ENCODE peak calls at places on chromosomes 12 and 14, in eight cellular contexts. L is omental fat pad; E is CD8-positive, alpha-beta T cell; J is endothelial cell; T is ascending aorta; D is AG09319; Q is GM12864; U is astrocyte of the spinal cord. O is an unnamed sample.

GRCh38 chr12:45208604-45209487 is 7.0 kb upstream of the ANO6 start:
- DNase-seq in L (no peak), E (no peak), J (no peak), T (no peak), D (no peak), Q (no peak), U (peak; percentile 64), O (no peak)

GRCh38 chr12:118103231-118103600 is 595 bp downstream of the VSIG10 start:
- DNase-seq in L (no peak), E (no peak), J (no peak), T (no peak), D (no peak), Q (no peak), U (peak; percentile 30), O (no peak)

GRCh38 chr14:61891251-61891650 is 129.0 kb downstream of the SNAPC1 start:
- DNase-seq in L (no peak), E (no peak), J (peak; percentile 20), T (no peak), D (no peak), Q (no peak), U (peak; percentile 18), O (no peak)

GRCh38 chr14:50082308-50082742 is 34.0 kb downstream of the VCPKMT start:
- DNase-seq in L (no peak), E (peak; percentile 65), J (no peak), T (no peak), D (no peak), Q (no peak), U (no peak), O (no peak)

GRCh38 chr12:130334937-130335336 is 2.8 kb upstream of the PIWIL1 start:
- DNase-seq in L (no peak), E (no peak), J (no peak), T (no peak), D (no peak), Q (no peak), U (no peak), O (no peak)

GRCh38 chr14:76715102-76715926 is 46.0 kb upstream of the VASH1 start:
- DNase-seq in L (no peak), E (no peak), J (no peak), T (peak; percentile 39), D (no peak), Q (no peak), U (no peak), O (no peak)

GRCh38 chr12:95838125-95838524 is 20.6 kb upstream of the SNRPF start:
- DNase-seq in L (no peak), E (no peak), J (no peak), T (no peak), D (peak; percentile 63), Q (no peak), U (peak; percentile 58), O (no peak)

GRCh38 chr12:48925218-48925871 is at the start of gene FKBP11:
- DNase-seq in L (peak; percentile 46), E (peak; percentile 79), J (peak; percentile 39), T (peak; percentile 78), D (no peak), Q (peak; percentile 47), U (peak; percentile 37), O (peak; percentile 81)

GRCh38 chr12:53552346-53553327 is 45.4 kb upstream of the NPFF start:
- DNase-seq in L (no peak), E (no peak), J (no peak), T (no peak), D (no peak), Q (no peak), U (no peak), O (no peak)

GRCh38 chr12:75706786-75707605 is 195.6 kb upstream of the KRR1 start:
- DNase-seq in L (no peak), E (no peak), J (no peak), T (no peak), D (no peak), Q (no peak), U (peak; percentile 77), O (no peak)

GRCh38 chr12:126944684-126945083 is 1322.3 kb upstream of the TMEM132C start:
- DNase-seq in L (no peak), E (no peak), J (no peak), T (no peak), D (no peak), Q (no peak), U (no peak), O (no peak)

GRCh38 chr12:90854136-90854689 is 100.8 kb downstream of the CCER1 start:
- DNase-seq in L (no peak), E (no peak), J (peak; percentile 21), T (no peak), D (peak; percentile 7), Q (no peak), U (peak; percentile 68), O (no peak)

GRCh38 chr12:98470469-98471082 is 44.8 kb upstream of the TMPO start:
- DNase-seq in L (no peak), E (no peak), J (no peak), T (no peak), D (no peak), Q (no peak), U (no peak), O (no peak)

GRCh38 chr14:69573841-69574265 is 818 bp downstream of the CCDC177 start:
- DNase-seq in L (no peak), E (no peak), J (no peak), T (no peak), D (no peak), Q (no peak), U (no peak), O (peak; percentile 41)

GRCh38 chr14:56217380-56218045 is 99.3 kb downstream of the PELI2 start:
- DNase-seq in L (no peak), E (no peak), J (no peak), T (no peak), D (no peak), Q (no peak), U (no peak), O (no peak)

GRCh38 chr14:35335388-35336092 is 43.4 kb downstream of the PSMA6 start:
- DNase-seq in L (no peak), E (no peak), J (no peak), T (no peak), D (no peak), Q (no peak), U (no peak), O (no peak)

GRCh38 chr14:35331605-35332516 is 39.7 kb downstream of the PSMA6 start:
- DNase-seq in L (no peak), E (no peak), J (no peak), T (no peak), D (no peak), Q (no peak), U (peak; percentile 47), O (peak; percentile 54)

GRCh38 chr14:35333347-35333730 is 41.2 kb downstream of the PSMA6 start:
- DNase-seq in L (no peak), E (no peak), J (no peak), T (no peak), D (no peak), Q (no peak), U (no peak), O (peak; percentile 9)

GRCh38 chr14:35332517-35333346 is 40.5 kb downstream of the PSMA6 start:
- DNase-seq in L (no peak), E (peak; percentile 43), J (no peak), T (no peak), D (no peak), Q (no peak), U (no peak), O (peak; percentile 38)

GRCh38 chr14:35333797-35334743 is 41.9 kb downstream of the PSMA6 start:
- DNase-seq in L (no peak), E (peak; percentile 31), J (no peak), T (no peak), D (no peak), Q (no peak), U (no peak), O (peak; percentile 21)
- TF ChIP-seq CTCF in L (no peak), E (no peak), J (no peak), T (no peak), D (no peak), Q (no peak), U (no peak), O (peak; percentile 30)

GRCh38 chr14:105145381-105146180 is 23.0 kb downstream of the JAG2 start:
- DNase-seq in L (no peak), E (no peak), J (no peak), T (no peak), D (no peak), Q (no peak), U (no peak), O (peak; percentile 25)

GRCh38 chr14:105146976-105147700 is 21.4 kb downstream of the JAG2 start:
- DNase-seq in L (no peak), E (no peak), J (no peak), T (no peak), D (no peak), Q (no peak), U (no peak), O (no peak)

GRCh38 chr14:105144666-105145380 is 23.8 kb downstream of the JAG2 start:
- DNase-seq in L (no peak), E (no peak), J (no peak), T (no peak), D (no peak), Q (no peak), U (no peak), O (peak; percentile 22)

GRCh38 chr14:105147701-105148603 is 20.6 kb downstream of the JAG2 start:
- DNase-seq in L (no peak), E (no peak), J (no peak), T (no peak), D (no peak), Q (no peak), U (no peak), O (no peak)

GRCh38 chr14:105146181-105146975 is 22.2 kb downstream of the JAG2 start:
- DNase-seq in L (no peak), E (no peak), J (no peak), T (no peak), D (no peak), Q (no peak), U (no peak), O (peak; percentile 23)
- TF ChIP-seq CTCF in L (no peak), E (no peak), J (no peak), T (no peak), D (no peak), Q (no peak), U (no peak), O (peak; percentile 4)

GRCh38 chr14:54646576-54647130 is 79.7 kb downstream of the SAMD4A start:
- DNase-seq in L (no peak), E (no peak), J (no peak), T (no peak), D (no peak), Q (no peak), U (no peak), O (no peak)

GRCh38 chr14:54643696-54644176 is 76.8 kb downstream of the SAMD4A start:
- DNase-seq in L (no peak), E (no peak), J (no peak), T (no peak), D (no peak), Q (no peak), U (no peak), O (no peak)

GRCh38 chr14:54640480-54640879 is 73.6 kb downstream of the SAMD4A start:
- DNase-seq in L (no peak), E (no peak), J (no peak), T (no peak), D (no peak), Q (no peak), U (no peak), O (no peak)

GRCh38 chr14:54642121-54642520 is 75.2 kb downstream of the SAMD4A start:
- DNase-seq in L (no peak), E (no peak), J (no peak), T (no peak), D (no peak), Q (no peak), U (no peak), O (no peak)

GRCh38 chr14:54642950-54643695 is 76.2 kb downstream of the SAMD4A start:
- DNase-seq in L (no peak), E (no peak), J (no peak), T (no peak), D (no peak), Q (no peak), U (peak; percentile 59), O (peak; percentile 28)
- TF ChIP-seq CTCF in L (no peak), E (no peak), J (no peak), T (no peak), D (peak; percentile 14), Q (peak; percentile 57), U (peak; percentile 26), O (peak; percentile 45)

GRCh38 chr14:63091394-63091996 is 46.2 kb upstream of the KCNH5 start:
- DNase-seq in L (no peak), E (no peak), J (no peak), T (no peak), D (no peak), Q (no peak), U (no peak), O (no peak)
- TF ChIP-seq CTCF in L (no peak), E (no peak), J (no peak), T (no peak), D (no peak), Q (peak; percentile 23), U (no peak), O (no peak)